ENCODE peak calls at places on chromosome 16, in five cellular contexts. F is Peyer's patch, S is heart left ventricle, H is A549, X is keratinocyte. B is an unnamed sample.
A peak's percentile ranks its signal among the peaks of the same experiment; 100 is the strongest.

GRCh38 chr16:17437142-17437720 is 33.5 kb downstream of the XYLT1 start:
- DNase-seq in F (no peak), S (no peak), H (no peak), X (no peak), B (no peak)

GRCh38 chr16:74633686-74634085 is 26.8 kb upstream of the GLG1 start:
- DNase-seq in F (no peak), S (no peak), H (no peak), X (no peak), B (no peak)

GRCh38 chr16:27259710-27260109 is 8.9 kb downstream of the NSMCE1 start:
- DNase-seq in F (no peak), S (no peak), H (no peak), X (no peak), B (no peak)

GRCh38 chr16:72099377-72099818 is 5.8 kb downstream of the DHX38 start:
- DNase-seq in F (no peak), S (peak; percentile 34), H (peak; percentile 76), X (no peak), B (no peak)

GRCh38 chr16:52069866-52070265 is 477.1 kb downstream of the TOX3 start:
- DNase-seq in F (no peak), S (no peak), H (peak; percentile 22), X (no peak), B (no peak)

GRCh38 chr16:85625053-85625452 is 11.9 kb downstream of the GSE1 start:
- DNase-seq in F (no peak), S (no peak), H (no peak), X (no peak), B (no peak)

GRCh38 chr16:17313085-17313611 is 157.6 kb downstream of the XYLT1 start:
- DNase-seq in F (no peak), S (peak; percentile 29), H (no peak), X (no peak), B (peak; percentile 90)

GRCh38 chr16:69107311-69107962 is 2.0 kb downstream of the HAS3 start:
- DNase-seq in F (peak; percentile 67), S (peak; percentile 51), H (peak; percentile 25), X (no peak), B (no peak)

GRCh38 chr16:88366704-88367047 is 16.1 kb upstream of the ZNF469 start:
- DNase-seq in F (no peak), S (no peak), H (no peak), X (no peak), B (no peak)

GRCh38 chr16:89375686-89376085 is 114.7 kb downstream of the ANKRD11 start:
- DNase-seq in F (no peak), S (no peak), H (no peak), X (no peak), B (no peak)

DNA sequence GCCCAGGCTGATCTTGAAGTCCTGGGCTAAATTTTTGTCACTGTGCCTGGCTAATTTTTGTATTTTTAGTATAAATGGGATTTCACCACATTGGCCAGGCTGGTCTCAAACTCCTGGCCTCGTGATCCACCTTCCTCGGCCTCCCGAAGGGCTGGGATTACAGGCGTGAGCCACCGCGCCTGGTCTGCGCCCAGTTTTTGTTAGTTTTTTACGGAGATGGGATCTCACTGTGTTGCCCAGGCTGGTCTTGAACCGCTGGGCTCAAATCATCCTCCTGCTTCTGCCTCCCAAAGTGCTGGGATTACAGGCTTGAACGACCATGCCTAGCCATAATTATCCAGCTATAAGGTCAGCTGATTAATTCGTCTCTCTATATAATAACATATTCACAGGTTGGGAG is 2.7 kb upstream of the CEMP1 start:
- DNase-seq in F (peak; percentile 41), S (no peak), H (no peak), X (no peak), B (no peak)
- H3K27ac ChIP-seq in F (no peak overlapping the region), S (no peak overlapping the region), H (no peak overlapping the region), X (no peak overlapping the region), B (no peak overlapping the region)

GRCh38 chr16:50679266-50679665 is 1.8 kb downstream of the SNX20 start:
- DNase-seq in F (peak; percentile 31), S (no peak), H (no peak), X (no peak), B (no peak)

GRCh38 chr16:50675686-50676610 is 5.2 kb downstream of the SNX20 start:
- DNase-seq in F (peak; percentile 16), S (no peak), H (no peak), X (no peak), B (no peak)

GRCh38 chr16:50677351-50677750 is 3.8 kb downstream of the SNX20 start:
- DNase-seq in F (peak; percentile 42), S (no peak), H (no peak), X (no peak), B (no peak)

GRCh38 chr16:50674831-50675230 is 6.3 kb downstream of the SNX20 start:
- DNase-seq in F (no peak), S (no peak), H (no peak), X (no peak), B (no peak)

DNA sequence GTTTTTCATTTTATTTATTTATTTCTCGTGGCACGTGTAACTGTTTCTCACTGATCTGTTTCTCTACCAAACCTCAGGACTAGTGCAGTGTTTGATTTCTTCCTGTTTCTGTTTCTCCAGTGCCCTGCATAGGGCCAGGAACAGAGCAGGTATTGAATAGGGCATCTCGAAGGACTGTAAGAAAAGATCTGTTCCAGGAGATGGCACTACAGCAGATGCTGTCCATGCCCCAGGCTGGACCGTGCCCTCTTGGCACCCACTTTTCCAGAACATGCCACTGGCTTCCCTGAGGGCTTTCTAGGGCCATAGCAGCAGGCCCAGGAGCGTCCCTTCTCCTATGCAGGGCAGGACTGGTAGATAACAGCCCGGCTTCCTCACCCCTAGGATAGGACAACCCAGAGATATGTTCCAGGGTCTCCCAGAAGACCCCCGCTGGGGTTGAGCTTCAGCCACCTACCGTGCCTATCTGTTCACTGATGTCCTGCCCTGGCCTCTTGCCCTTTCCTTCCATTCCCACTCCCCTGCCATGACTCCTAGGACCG is 4.4 kb downstream of the SNX20 start:
- DNase-seq in F (peak; percentile 32), S (no peak), H (no peak), X (no peak), B (no peak)
- TF ChIP-seq CTCF in F (no peak), S (no peak), H (no peak), X (peak; percentile 23), B (no peak)

GRCh38 chr16:23082161-23082788 is 67.0 kb downstream of the USP31 start:
- DNase-seq in F (no peak), S (no peak), H (peak; percentile 44), X (no peak), B (no peak)
- H3K27ac ChIP-seq in F (no peak overlapping the region), S (no peak overlapping the region), H (peak overlapping the region; percentile 86), X (peak overlapping the region; percentile 37), B (peak overlapping the region; percentile 32)

GRCh38 chr16:14284930-14285541 is 213.9 kb downstream of the MRTFB start:
- DNase-seq in F (no peak), S (no peak), H (peak; percentile 82), X (no peak), B (no peak)

GRCh38 chr16:14286381-14287230 is 215.5 kb downstream of the MRTFB start:
- DNase-seq in F (no peak), S (no peak), H (no peak), X (no peak), B (no peak)

GRCh38 chr16:14291941-14292825 is 221.1 kb downstream of the MRTFB start:
- DNase-seq in F (no peak), S (no peak), H (no peak), X (no peak), B (no peak)

GRCh38 chr16:14285542-14286380 is 214.6 kb downstream of the MRTFB start:
- DNase-seq in F (peak; percentile 98), S (peak; percentile 95), H (peak; percentile 93), X (peak; percentile 98), B (peak; percentile 96)

GRCh38 chr16:14289692-14290340 is 218.7 kb downstream of the MRTFB start:
- DNase-seq in F (no peak), S (no peak), H (peak; percentile 79), X (no peak), B (no peak)
- TF ChIP-seq CTCF in F (peak; percentile 37), S (no peak), H (peak; percentile 24), X (peak; percentile 74), B (no peak)

DNA sequence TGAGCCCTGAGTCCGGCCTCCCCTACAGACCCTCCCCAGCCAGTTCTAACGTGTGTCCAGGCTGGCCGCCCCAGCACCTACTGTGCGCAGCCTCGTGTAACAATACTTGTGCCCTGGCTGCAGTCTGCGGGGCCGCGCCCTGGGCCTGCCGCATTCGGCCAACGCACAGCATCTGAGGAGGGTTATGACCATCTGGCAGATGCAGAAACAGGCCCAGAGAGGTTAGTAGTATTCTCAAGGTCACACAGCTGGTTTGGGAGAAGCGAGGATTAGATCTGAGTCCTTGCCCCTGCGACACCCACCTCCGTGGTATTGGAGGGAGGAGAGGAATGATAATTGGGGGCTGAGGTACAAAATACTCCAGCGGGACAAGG is 997 bp downstream of the RIPOR1 start:
- DNase-seq in F (no peak), S (no peak), H (no peak), X (no peak), B (no peak)
- H3K27ac ChIP-seq in F (peak overlapping the region; percentile 93), S (peak overlapping the region; percentile 96), H (peak overlapping the region; percentile 81), X (peak overlapping the region; percentile 3), B (peak overlapping the region; percentile 95)

GRCh38 chr16:62638964-62639861 is 603.0 kb upstream of the CDH8 start:
- DNase-seq in F (no peak), S (no peak), H (no peak), X (no peak), B (no peak)
- TF ChIP-seq CTCF in F (no peak), S (no peak), H (no peak), X (no peak), B (no peak)